ENCODE peak calls at places on chromosomes 3 and 15, in four cellular contexts. M is cardiac muscle cell, G is esophagus squamous epithelium, F is heart left ventricle. W is an unnamed sample.

GRCh38 chr3:144104146-144104545 is 132.5 kb downstream of the DIPK2A start:
- DNase-seq in M (no peak), G (no peak), F (no peak), W (no peak)

GRCh38 chr15:40093224-40093842 is 15.3 kb downstream of the BMF start:
- DNase-seq in M (no peak), G (no peak), F (no peak), W (no peak)

GRCh38 chr3:165641569-165642310 is 195.5 kb downstream of the BCHE start:
- DNase-seq in M (no peak), G (no peak), F (no peak), W (no peak)

GRCh38 chr3:64867204-64867603 is 179.4 kb upstream of the ADAMTS9 start:
- DNase-seq in M (no peak), G (no peak), F (no peak), W (no peak)

GRCh38 chr3:72930754-72931153 is 42.9 kb downstream of the GXYLT2 start:
- DNase-seq in M (no peak), G (no peak), F (no peak), W (no peak)

GRCh38 chr15:40927497-40928346 is 1.4 kb upstream of the DLL4 start:
- DNase-seq in M (no peak), G (no peak), F (peak), W (no peak)

GRCh38 chr3:88632226-88632625 is 475.2 kb upstream of the EPHA3 start:
- DNase-seq in M (no peak), G (no peak), F (no peak), W (no peak)

GRCh38 chr15:70473623-70474366 is 289.6 kb downstream of the UACA start:
- DNase-seq in M (peak), G (no peak), F (no peak), W (no peak)

GRCh38 chr15:65792130-65792987 is at the start of gene DENND4A:
- DNase-seq in M (peak), G (peak), F (peak), W (peak)

DNA sequence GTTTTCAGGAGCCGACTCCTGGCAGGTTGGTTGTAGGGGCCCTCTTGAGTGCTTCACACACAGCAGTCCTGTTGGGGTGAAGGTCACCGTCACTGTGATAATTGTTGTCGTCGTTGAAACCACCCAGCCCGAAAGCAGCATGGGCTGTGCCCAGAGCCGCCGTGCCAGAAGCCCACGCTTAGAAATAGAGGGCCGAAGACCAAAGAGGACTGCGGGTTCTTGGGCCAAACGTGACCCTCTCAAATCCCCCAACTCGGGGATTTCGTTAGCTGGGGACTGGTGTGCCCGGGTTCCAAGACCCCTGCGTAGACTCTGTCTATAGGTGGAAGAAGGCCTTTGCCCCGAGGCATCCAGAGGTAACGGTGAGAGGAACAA is 7.5 kb upstream of the ADAMTS17 start:
- DNase-seq in M (no peak), G (no peak), F (no peak), W (no peak)
- H3K4me3 ChIP-seq in M (no peak), G (peak), F (peak), W (peak)

GRCh38 chr15:76363251-76363650 is 26.7 kb downstream of the ISL2 start:
- DNase-seq in M (no peak), G (no peak), F (no peak), W (no peak)

GRCh38 chr15:76366714-76367113 is 30.1 kb downstream of the ISL2 start:
- DNase-seq in M (no peak), G (no peak), F (no peak), W (no peak)

DNA sequence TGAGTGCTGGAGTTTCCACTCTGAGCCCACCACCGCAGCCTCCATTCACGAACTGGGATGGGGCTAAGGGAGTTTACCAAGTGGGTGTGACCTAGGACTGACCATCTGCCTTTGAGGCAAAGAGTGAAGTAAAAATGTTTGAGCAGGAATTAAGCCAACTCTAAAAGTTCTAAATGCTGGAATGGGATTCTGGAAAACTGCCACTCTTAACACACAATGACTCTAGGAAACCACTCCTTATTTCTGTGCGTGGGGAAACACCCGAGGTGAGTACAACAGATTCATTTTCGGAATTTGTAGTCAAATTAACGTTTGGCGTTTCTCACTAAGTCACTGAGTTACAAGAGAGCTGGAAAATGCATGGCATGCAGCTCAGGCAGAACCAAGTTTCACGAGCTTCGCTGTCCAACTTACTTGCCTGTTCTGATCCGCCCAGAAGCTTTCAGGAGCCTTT is 31.6 kb downstream of the ISL2 start:
- DNase-seq in M (peak), G (no peak), F (no peak), W (no peak)
- H3K4me3 ChIP-seq in M (no peak), G (no peak), F (no peak), W (no peak)

GRCh38 chr3:58469096-58469495 is 22.8 kb upstream of the KCTD6 start:
- DNase-seq in M (no peak), G (no peak), F (no peak), W (no peak)

GRCh38 chr3:58471025-58471887 is 20.6 kb upstream of the KCTD6 start:
- DNase-seq in M (peak), G (no peak), F (no peak), W (no peak)

GRCh38 chr3:58466899-58467563 is 24.9 kb upstream of the KCTD6 start:
- DNase-seq in M (no peak), G (no peak), F (no peak), W (no peak)

GRCh38 chr3:58473275-58473674 is 18.6 kb upstream of the KCTD6 start:
- DNase-seq in M (no peak), G (no peak), F (no peak), W (no peak)

GRCh38 chr3:58470363-58471024 is 21.4 kb upstream of the KCTD6 start:
- DNase-seq in M (no peak), G (no peak), F (no peak), W (no peak)
- H3K4me3 ChIP-seq in M (no peak), G (no peak), F (no peak), W (no peak)

DNA sequence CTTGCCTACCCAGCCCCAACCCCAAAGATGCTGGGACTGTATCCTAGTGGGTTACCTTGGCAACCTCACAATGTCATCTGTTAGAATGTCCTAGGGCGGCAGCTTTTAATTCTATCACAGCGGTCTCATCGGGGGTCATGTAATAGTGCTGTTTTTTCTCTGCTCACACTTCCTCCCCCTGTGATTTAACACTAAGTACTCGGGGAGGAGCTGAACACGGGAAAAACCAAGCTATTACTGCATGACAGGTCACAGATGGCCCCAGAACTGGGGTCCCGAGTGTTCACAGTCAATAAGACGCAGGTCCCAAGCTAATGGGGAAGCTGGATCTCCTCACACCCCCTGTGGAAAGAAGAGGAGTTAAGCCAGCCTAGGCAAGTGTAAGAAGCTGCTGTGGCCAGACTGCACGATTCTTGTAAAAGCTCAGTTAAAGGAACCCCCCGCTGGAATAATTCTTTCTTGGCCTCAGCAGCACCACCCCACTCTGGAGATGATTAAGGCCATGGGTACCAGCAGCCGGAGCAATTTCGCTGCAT is 2.5 kb upstream of the RFTN1 start:
- DNase-seq in M (no peak), G (no peak), F (no peak), W (no peak)
- H3K4me3 ChIP-seq in M (no peak), G (no peak), F (no peak), W (no peak)

DNA sequence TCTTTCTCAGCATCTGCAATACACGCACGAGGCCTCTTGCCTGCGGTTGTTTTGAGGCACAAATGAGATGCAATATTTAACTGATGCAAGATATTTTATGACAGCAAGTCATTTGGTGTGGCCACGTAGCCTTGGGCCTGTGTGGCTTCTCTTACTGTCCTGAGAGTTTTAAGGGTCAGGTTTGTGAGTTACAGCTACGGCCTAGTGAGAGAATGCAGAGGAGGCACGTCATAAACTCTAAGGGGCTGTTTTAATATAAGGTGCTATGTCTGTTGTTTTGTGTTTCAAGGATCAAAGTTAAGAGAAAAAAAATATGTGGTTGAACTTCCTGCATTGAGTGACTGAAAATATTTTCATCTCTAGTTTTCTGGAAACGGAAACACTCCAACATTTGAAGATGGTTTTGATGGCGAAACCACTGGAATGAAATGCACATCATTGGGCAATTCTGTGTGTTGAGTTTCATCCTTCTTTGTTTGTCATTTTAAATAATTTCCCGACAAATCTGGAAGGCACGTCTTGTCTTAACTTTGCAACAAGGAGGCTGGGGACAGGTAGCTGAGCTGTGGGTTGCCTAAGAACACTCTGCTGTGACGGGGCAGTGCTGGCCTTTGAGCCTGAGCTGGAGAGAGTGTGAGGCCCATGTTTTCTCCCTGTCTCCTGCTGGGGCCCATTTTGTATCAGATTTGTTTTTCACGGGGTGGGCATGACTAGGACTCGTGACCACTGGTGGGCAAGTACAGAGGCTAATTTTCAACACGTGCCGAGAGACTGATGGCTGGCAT is 5.1 kb downstream of the APBA2 start:
- DNase-seq in M (peak), G (no peak), F (no peak), W (no peak)
- H3K4me3 ChIP-seq in M (no peak), G (no peak), F (no peak), W (no peak)

W was measured in right atrium auricular region.